ENCODE peak calls at places on chromosomes 4 and X, in six cellular contexts. One of them, this sample, is unnamed. For H3K27me3, the result is how much of the 10 kb centered on the place peaks cover.

GRCh38 chr4:41258783-41259182 is 2.1 kb downstream of the UCHL1 start:
- DNase-seq in AG04450: peak
- DNase-seq in breast epithelium: no peak
- DNase-seq in sigmoid colon: no peak
- DNase-seq in right lobe of liver: no peak
- DNase-seq in neural progenitor cell: peak
- DNase-seq in this sample: peak

GRCh38 chr4:5018096-5018495 is 1.2 kb downstream of the CYTL1 start:
- DNase-seq in AG04450: no peak
- DNase-seq in breast epithelium: no peak
- DNase-seq in sigmoid colon: no peak
- DNase-seq in right lobe of liver: no peak
- DNase-seq in neural progenitor cell: no peak
- DNase-seq in this sample: no peak

GRCh38 chr4:337932-338758 is 531 bp downstream of the ZNF141 start:
- DNase-seq in AG04450: no peak
- DNase-seq in breast epithelium: no peak
- DNase-seq in sigmoid colon: no peak
- DNase-seq in right lobe of liver: no peak
- DNase-seq in neural progenitor cell: no peak
- DNase-seq in this sample: no peak

GRCh38 chrX:132968282-132968681 is 9.9 kb upstream of the HS6ST2 start:
- DNase-seq in AG04450: no peak
- DNase-seq in breast epithelium: no peak
- DNase-seq in sigmoid colon: no peak
- DNase-seq in right lobe of liver: no peak
- DNase-seq in neural progenitor cell: no peak
- DNase-seq in this sample: peak

GRCh38 chr4:54230479-54231418 is 1.7 kb downstream of the PDGFRA start:
- DNase-seq in AG04450: no peak
- DNase-seq in breast epithelium: no peak
- DNase-seq in sigmoid colon: peak
- DNase-seq in right lobe of liver: peak
- DNase-seq in neural progenitor cell: peak
- DNase-seq in this sample: no peak

GRCh38 chr4:99264927-99265326 is 25.9 kb downstream of the ADH1A start:
- DNase-seq in AG04450: no peak
- DNase-seq in breast epithelium: no peak
- DNase-seq in sigmoid colon: no peak
- DNase-seq in right lobe of liver: no peak
- DNase-seq in neural progenitor cell: no peak
- DNase-seq in this sample: no peak

GRCh38 chr4:76943129-76943620 is 6.4 kb upstream of the SEPTIN11 start:
- DNase-seq in AG04450: no peak
- DNase-seq in breast epithelium: no peak
- DNase-seq in sigmoid colon: no peak
- DNase-seq in right lobe of liver: no peak
- DNase-seq in neural progenitor cell: no peak
- DNase-seq in this sample: no peak

GRCh38 chr4:39716356-39716755 is 18.4 kb downstream of the UBE2K start:
- DNase-seq in AG04450: no peak
- DNase-seq in breast epithelium: no peak
- DNase-seq in sigmoid colon: no peak
- DNase-seq in right lobe of liver: peak
- DNase-seq in neural progenitor cell: no peak
- DNase-seq in this sample: no peak

GRCh38 chr4:128353791-128354190 is 66.2 kb upstream of the PGRMC2 start:
- DNase-seq in AG04450: no peak
- DNase-seq in breast epithelium: no peak
- DNase-seq in sigmoid colon: no peak
- DNase-seq in right lobe of liver: no peak
- DNase-seq in neural progenitor cell: no peak
- DNase-seq in this sample: no peak

GRCh38 chr4:97911236-97911906 is 231.9 kb downstream of the STPG2 start:
- DNase-seq in AG04450: no peak
- DNase-seq in breast epithelium: no peak
- DNase-seq in sigmoid colon: no peak
- DNase-seq in right lobe of liver: no peak
- DNase-seq in neural progenitor cell: peak
- DNase-seq in this sample: no peak

GRCh38 chr4:121155893-121156292 is 8.2 kb downstream of the TNIP3 start:
- DNase-seq in AG04450: peak
- DNase-seq in breast epithelium: no peak
- DNase-seq in sigmoid colon: no peak
- DNase-seq in right lobe of liver: no peak
- DNase-seq in neural progenitor cell: no peak
- DNase-seq in this sample: no peak

GRCh38 chr4:182113774-182114173 is 129.4 kb upstream of the TENM3 start:
- DNase-seq in AG04450: no peak
- DNase-seq in breast epithelium: no peak
- DNase-seq in sigmoid colon: no peak
- DNase-seq in right lobe of liver: no peak
- DNase-seq in neural progenitor cell: no peak
- DNase-seq in this sample: no peak

GRCh38 chr4:109211671-109212070 is 90.8 kb downstream of the COL25A1 start:
- DNase-seq in AG04450: no peak
- DNase-seq in breast epithelium: no peak
- DNase-seq in sigmoid colon: no peak
- DNase-seq in right lobe of liver: no peak
- DNase-seq in neural progenitor cell: no peak
- DNase-seq in this sample: no peak

GRCh38 chrX:45781901-45782553 is 581.4 kb upstream of the DIPK2B start:
- DNase-seq in AG04450: peak
- DNase-seq in breast epithelium: no peak
- DNase-seq in sigmoid colon: no peak
- DNase-seq in right lobe of liver: no peak
- DNase-seq in neural progenitor cell: peak
- DNase-seq in this sample: no peak

GRCh38 chr4:80532674-80533333 is 197.3 kb downstream of the CFAP299 start:
- DNase-seq in AG04450: no peak
- DNase-seq in breast epithelium: no peak
- DNase-seq in sigmoid colon: no peak
- DNase-seq in right lobe of liver: no peak
- DNase-seq in neural progenitor cell: no peak
- DNase-seq in this sample: peak

GRCh38 chrX:155819525-155819924 is 61.6 kb upstream of the VAMP7 start:
- DNase-seq in AG04450: no peak
- DNase-seq in breast epithelium: no peak
- DNase-seq in sigmoid colon: no peak
- DNase-seq in right lobe of liver: no peak
- DNase-seq in neural progenitor cell: no peak
- DNase-seq in this sample: no peak

GRCh38 chrX:43809463-43809862 is 72.8 kb downstream of the MAOB start:
- DNase-seq in AG04450: no peak
- DNase-seq in breast epithelium: no peak
- DNase-seq in sigmoid colon: no peak
- DNase-seq in right lobe of liver: no peak
- DNase-seq in neural progenitor cell: no peak
- DNase-seq in this sample: no peak

GRCh38 chrX:70916754-70917153 is 8.2 kb upstream of the TEX11 start:
- DNase-seq in AG04450: no peak
- DNase-seq in breast epithelium: no peak
- DNase-seq in sigmoid colon: no peak
- DNase-seq in right lobe of liver: no peak
- DNase-seq in neural progenitor cell: no peak
- DNase-seq in this sample: no peak

GRCh38 chrX:101037231-101037630 is 14.7 kb downstream of the TRMT2B start:
- DNase-seq in AG04450: no peak
- DNase-seq in breast epithelium: no peak
- DNase-seq in sigmoid colon: no peak
- DNase-seq in right lobe of liver: no peak
- DNase-seq in neural progenitor cell: no peak
- DNase-seq in this sample: no peak

GRCh38 chrX:319579-320125 is 1.1 kb upstream of the GTPBP6 start:
- DNase-seq in AG04450: no peak
- DNase-seq in breast epithelium: peak
- DNase-seq in sigmoid colon: no peak
- DNase-seq in right lobe of liver: peak
- DNase-seq in neural progenitor cell: peak
- DNase-seq in this sample: no peak

GRCh38 chrX:1323315-1323714 is 13.3 kb upstream of the IL3RA start:
- DNase-seq in AG04450: no peak
- DNase-seq in breast epithelium: no peak
- DNase-seq in sigmoid colon: no peak
- DNase-seq in right lobe of liver: peak
- DNase-seq in neural progenitor cell: peak
- DNase-seq in this sample: peak

GRCh38 chr4:38870098-38870850 is 2.7 kb downstream of the FAM114A1 start:
- DNase-seq in AG04450: no peak
- DNase-seq in breast epithelium: no peak
- DNase-seq in sigmoid colon: peak
- DNase-seq in right lobe of liver: no peak
- DNase-seq in neural progenitor cell: no peak
- DNase-seq in this sample: no peak

DNA sequence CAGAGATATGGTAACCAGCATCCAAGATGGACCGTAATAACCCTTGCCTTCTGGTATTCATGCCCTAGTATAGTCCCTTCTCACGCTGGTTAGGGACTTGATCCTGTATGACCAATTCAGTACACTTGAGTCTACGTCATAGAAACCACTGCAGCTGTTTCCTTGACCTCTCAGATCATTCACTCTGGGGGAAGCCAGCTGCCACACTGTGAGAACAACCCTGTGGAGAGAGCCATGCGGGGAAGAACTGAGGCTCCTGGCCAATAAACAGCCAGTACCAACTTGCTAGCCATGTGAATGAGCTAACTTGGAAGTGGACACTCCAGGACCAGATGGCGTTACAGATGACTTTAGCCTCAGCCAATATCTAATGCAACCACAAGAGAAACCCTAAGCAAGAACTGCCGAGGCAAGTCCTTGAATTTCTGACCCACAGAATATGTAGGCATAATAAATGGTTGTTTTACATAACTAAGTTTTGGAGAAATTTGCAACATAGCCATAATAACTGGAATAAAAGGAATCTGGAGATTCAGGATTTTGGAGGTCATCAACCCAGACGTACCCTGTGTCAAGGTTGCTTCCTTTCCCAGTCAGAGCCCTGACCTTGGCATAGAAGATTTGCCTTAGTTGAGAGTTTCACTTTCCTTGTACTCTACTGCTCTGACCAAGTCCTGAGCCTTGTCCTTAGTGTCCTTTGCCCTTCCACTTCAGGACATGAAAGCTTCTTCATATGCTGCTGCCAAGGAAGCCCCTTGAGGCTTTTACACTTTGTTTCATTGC is 87.3 kb upstream of the ZNF81 start:
- DNase-seq in AG04450: no peak
- DNase-seq in breast epithelium: no peak
- DNase-seq in sigmoid colon: no peak
- DNase-seq in right lobe of liver: no peak
- DNase-seq in neural progenitor cell: no peak
- DNase-seq in this sample: no peak
- H3K27me3 ChIP-seq in AG04450: under half
- H3K27me3 ChIP-seq in breast epithelium: half or more
- H3K27me3 ChIP-seq in sigmoid colon: under half
- H3K27me3 ChIP-seq in right lobe of liver: under half
- H3K27me3 ChIP-seq in neural progenitor cell: under half
- H3K27me3 ChIP-seq in this sample: under half

GRCh38 chrX:94676285-94676684 is 1002.3 kb downstream of the FAM133A start:
- DNase-seq in AG04450: no peak
- DNase-seq in breast epithelium: no peak
- DNase-seq in sigmoid colon: no peak
- DNase-seq in right lobe of liver: no peak
- DNase-seq in neural progenitor cell: no peak
- DNase-seq in this sample: no peak
- H3K27me3 ChIP-seq in AG04450: under half
- H3K27me3 ChIP-seq in breast epithelium: under half
- H3K27me3 ChIP-seq in sigmoid colon: under half
- H3K27me3 ChIP-seq in right lobe of liver: under half
- H3K27me3 ChIP-seq in neural progenitor cell: under half
- H3K27me3 ChIP-seq in this sample: under half

GRCh38 chrX:57137481-57137880 is 284 bp upstream of the SPIN2A start:
- DNase-seq in AG04450: no peak
- DNase-seq in breast epithelium: no peak
- DNase-seq in sigmoid colon: no peak
- DNase-seq in right lobe of liver: no peak
- DNase-seq in neural progenitor cell: peak
- DNase-seq in this sample: no peak
- H3K27me3 ChIP-seq in AG04450: under half
- H3K27me3 ChIP-seq in breast epithelium: under half
- H3K27me3 ChIP-seq in sigmoid colon: under half
- H3K27me3 ChIP-seq in right lobe of liver: under half
- H3K27me3 ChIP-seq in neural progenitor cell: under half
- H3K27me3 ChIP-seq in this sample: under half

GRCh38 chr4:37246891-37247290 is 2.3 kb downstream of the NWD2 start:
- DNase-seq in AG04450: no peak
- DNase-seq in breast epithelium: no peak
- DNase-seq in sigmoid colon: no peak
- DNase-seq in right lobe of liver: no peak
- DNase-seq in neural progenitor cell: no peak
- DNase-seq in this sample: no peak
- H3K27me3 ChIP-seq in AG04450: under half
- H3K27me3 ChIP-seq in breast epithelium: half or more
- H3K27me3 ChIP-seq in sigmoid colon: under half
- H3K27me3 ChIP-seq in right lobe of liver: under half
- H3K27me3 ChIP-seq in neural progenitor cell: half or more
- H3K27me3 ChIP-seq in this sample: under half

GRCh38 chrX:64853424-64853823 is 122.8 kb downstream of the ZC4H2 start:
- DNase-seq in AG04450: no peak
- DNase-seq in breast epithelium: no peak
- DNase-seq in sigmoid colon: no peak
- DNase-seq in right lobe of liver: no peak
- DNase-seq in neural progenitor cell: no peak
- DNase-seq in this sample: no peak

GRCh38 chrX:64850371-64851082 is 125.7 kb downstream of the ZC4H2 start:
- DNase-seq in AG04450: no peak
- DNase-seq in breast epithelium: no peak
- DNase-seq in sigmoid colon: no peak
- DNase-seq in right lobe of liver: no peak
- DNase-seq in neural progenitor cell: no peak
- DNase-seq in this sample: no peak
- H3K27me3 ChIP-seq in AG04450: under half
- H3K27me3 ChIP-seq in breast epithelium: under half
- H3K27me3 ChIP-seq in sigmoid colon: under half
- H3K27me3 ChIP-seq in right lobe of liver: under half
- H3K27me3 ChIP-seq in neural progenitor cell: under half
- H3K27me3 ChIP-seq in this sample: under half

This sample was measured in HAP-1.